ENCODE peak calls at places on chromosome 13, in ten cellular contexts. M is CD8-positive, alpha-beta T cell; D is colonic mucosa; S is upper lobe of right lung; I is pons; U is NCI-H1417; F is PC-3; N is activated naive CD4-positive, alpha-beta T cell; E is osteocyte; B is AG08396. J is an unnamed sample.

GRCh38 chr13:27450921-27451461 is 627 bp upstream of the MTIF3 start:
- DNase-seq in M (no peak), D (peak), S (peak), I (peak), U (peak), F (peak), N (peak), E (no peak), B (peak), J (peak)

GRCh38 chr13:20190481-20191310 is 2.0 kb downstream of the GJB2 start:
- DNase-seq in M (no peak), D (no peak), S (no peak), I (no peak), U (no peak), F (peak), N (no peak), E (no peak), B (peak), J (no peak)

GRCh38 chr13:77374786-77375185 is 47.9 kb upstream of the MYCBP2 start:
- DNase-seq in M (no peak), D (no peak), S (no peak), I (no peak), U (no peak), F (no peak), N (no peak), E (no peak), B (no peak), J (no peak)

GRCh38 chr13:23684647-23685046 is 114.4 kb downstream of the TNFRSF19 start:
- DNase-seq in M (no peak), D (no peak), S (no peak), I (no peak), U (no peak), F (no peak), N (no peak), E (no peak), B (no peak), J (no peak)

GRCh38 chr13:36998624-36999041 is 507 bp downstream of the ALG5 start:
- DNase-seq in M (peak), D (peak), S (peak), I (no peak), U (peak), F (no peak), N (peak), E (no peak), B (no peak), J (peak)

GRCh38 chr13:114315074-114315785 is 927 bp downstream of the CHAMP1 start:
- DNase-seq in M (no peak), D (peak), S (no peak), I (no peak), U (no peak), F (no peak), N (no peak), E (no peak), B (no peak), J (no peak)

GRCh38 chr13:73618275-73618865 is 515.8 kb downstream of the KLF12 start:
- DNase-seq in M (no peak), D (peak), S (no peak), I (no peak), U (no peak), F (peak), N (no peak), E (no peak), B (no peak), J (no peak)

GRCh38 chr13:29771247-29771646 is 79.2 kb downstream of the UBL3 start:
- DNase-seq in M (no peak), D (no peak), S (no peak), I (peak), U (peak), F (peak), N (no peak), E (no peak), B (no peak), J (no peak)

GRCh38 chr13:34152996-34153395 is 335.0 kb downstream of the RFC3 start:
- DNase-seq in M (no peak), D (no peak), S (no peak), I (no peak), U (no peak), F (no peak), N (no peak), E (no peak), B (no peak), J (no peak)

GRCh38 chr13:51453308-51453958 is 597 bp upstream of the INTS6 start:
- DNase-seq in M (peak), D (peak), S (peak), I (no peak), U (peak), F (no peak), N (peak), E (no peak), B (peak), J (no peak)

GRCh38 chr13:42396501-42396900 is 124.5 kb downstream of the AKAP11 start:
- DNase-seq in M (peak), D (no peak), S (no peak), I (no peak), U (no peak), F (peak), N (no peak), E (no peak), B (no peak), J (no peak)

GRCh38 chr13:73060251-73061160 is 1.7 kb downstream of the KLF5 start:
- DNase-seq in M (no peak), D (peak), S (no peak), I (no peak), U (peak), F (peak), N (no peak), E (no peak), B (peak), J (peak)

GRCh38 chr13:111115051-111115840 is at the start of gene ARHGEF7:
- DNase-seq in M (no peak), D (no peak), S (no peak), I (no peak), U (peak), F (no peak), N (no peak), E (no peak), B (peak), J (no peak)

GRCh38 chr13:27835799-27836198 is 43.5 kb downstream of the GSX1 start:
- DNase-seq in M (no peak), D (no peak), S (no peak), I (no peak), U (no peak), F (no peak), N (no peak), E (no peak), B (no peak), J (no peak)

GRCh38 chr13:34155931-34156607 is 338.1 kb downstream of the RFC3 start:
- DNase-seq in M (no peak), D (peak), S (no peak), I (no peak), U (peak), F (peak), N (no peak), E (no peak), B (no peak), J (no peak)

GRCh38 chr13:62512194-62513141 is 1096.8 kb upstream of the PCDH20 start:
- DNase-seq in M (no peak), D (peak), S (peak), I (peak), U (peak), F (peak), N (no peak), E (no peak), B (no peak), J (peak)

GRCh38 chr13:77774181-77774580 is 76.7 kb downstream of the SLAIN1 start:
- DNase-seq in M (no peak), D (no peak), S (no peak), I (no peak), U (no peak), F (no peak), N (no peak), E (no peak), B (no peak), J (no peak)

GRCh38 chr13:108957369-108958012 is 328.1 kb downstream of the MYO16 start:
- DNase-seq in M (no peak), D (no peak), S (no peak), I (no peak), U (no peak), F (peak), N (no peak), E (no peak), B (peak), J (no peak)

GRCh38 chr13:45341799-45342584 is 1.0 kb upstream of the TPT1 start:
- DNase-seq in M (no peak), D (peak), S (peak), I (no peak), U (no peak), F (peak), N (no peak), E (no peak), B (peak), J (peak)

GRCh38 chr13:44884076-44884729 is 105.1 kb downstream of the NUFIP1 start:
- DNase-seq in M (no peak), D (no peak), S (no peak), I (no peak), U (no peak), F (peak), N (no peak), E (no peak), B (peak), J (no peak)

GRCh38 chr13:66574606-66575005 is 655.5 kb downstream of the PCDH9 start:
- DNase-seq in M (no peak), D (no peak), S (no peak), I (no peak), U (no peak), F (no peak), N (no peak), E (no peak), B (peak), J (no peak)

GRCh38 chr13:73268306-73268705 is 209.5 kb downstream of the KLF5 start:
- DNase-seq in M (no peak), D (peak), S (no peak), I (no peak), U (no peak), F (peak), N (no peak), E (no peak), B (peak), J (no peak)

GRCh38 chr13:78593129-78593528 is 10.2 kb downstream of the POU4F1 start:
- DNase-seq in M (no peak), D (no peak), S (no peak), I (no peak), U (no peak), F (no peak), N (no peak), E (no peak), B (no peak), J (no peak)

GRCh38 chr13:68609671-68610070 is 1379.5 kb upstream of the PCDH9 start:
- DNase-seq in M (no peak), D (no peak), S (no peak), I (no peak), U (no peak), F (no peak), N (no peak), E (no peak), B (no peak), J (no peak)

GRCh38 chr13:48411281-48412099 is 1.4 kb downstream of the LPAR6 start:
- DNase-seq in M (no peak), D (peak), S (no peak), I (no peak), U (no peak), F (peak), N (peak), E (no peak), B (no peak), J (no peak)

GRCh38 chr13:101082441-101082840 is 333.9 kb downstream of the NALCN start:
- DNase-seq in M (no peak), D (no peak), S (no peak), I (no peak), U (no peak), F (no peak), N (no peak), E (no peak), B (no peak), J (no peak)

GRCh38 chr13:20128459-20128927 is 32.4 kb downstream of the GJA3 start:
- DNase-seq in M (no peak), D (peak), S (peak), I (no peak), U (no peak), F (peak), N (no peak), E (no peak), B (no peak), J (peak)